ENCODE peak calls at places on chromosomes 12 and 14, in five cellular contexts. V is fibroblast of lung, G is cardiac fibroblast, I is cardiac muscle cell, B is activated B cell treated with CpG ODN at 0.5 μM for 24 hours. U is an unnamed sample.

GRCh38 chr12:20368653-20369163 is 371 bp downstream of the PDE3A start:
- DNase-seq in V (peak), G (peak), I (peak), B (no peak), U (peak)

GRCh38 chr12:121637231-121637914 is 11.0 kb downstream of the ORAI1 start:
- DNase-seq in V (no peak), G (no peak), I (no peak), B (peak), U (no peak)

GRCh38 chr14:103657466-103657865 is 28.5 kb downstream of the KLC1 start:
- DNase-seq in V (peak), G (peak), I (peak), B (no peak), U (no peak)

GRCh38 chr14:55449116-55449515 is 8.7 kb upstream of the TBPL2 start:
- DNase-seq in V (no peak), G (no peak), I (peak), B (no peak), U (no peak)

GRCh38 chr12:113083863-113084430 is 27.4 kb downstream of the DTX1 start:
- DNase-seq in V (no peak), G (no peak), I (no peak), B (no peak), U (no peak)

GRCh38 chr12:67925077-67925476 is 64.2 kb upstream of the IFNG-AS1 start:
- DNase-seq in V (peak), G (no peak), I (no peak), B (no peak), U (no peak)

GRCh38 chr12:92133166-92133565 is 12.5 kb downstream of the BTG1 start:
- DNase-seq in V (peak), G (no peak), I (peak), B (no peak), U (no peak)

GRCh38 chr12:119372540-119372939 is 38.0 kb downstream of the CCDC60 start:
- DNase-seq in V (no peak), G (no peak), I (no peak), B (no peak), U (no peak)

GRCh38 chr14:19838433-19838832 is 34.9 kb downstream of the OR4N2 start:
- DNase-seq in V (no peak), G (no peak), I (no peak), B (no peak), U (no peak)

GRCh38 chr14:54652890-54653201 is 85.9 kb downstream of the SAMD4A start:
- DNase-seq in V (no peak), G (no peak), I (no peak), B (no peak), U (no peak)

GRCh38 chr14:68727315-68728078 is 65.4 kb downstream of the ZFP36L1 start:
- DNase-seq in V (no peak), G (no peak), I (peak), B (no peak), U (no peak)

GRCh38 chr12:52080403-52081201 is 1.1 kb downstream of the SMIM41 start:
- DNase-seq in V (no peak), G (no peak), I (no peak), B (no peak), U (no peak)

GRCh38 chr12:1391722-1392121 is 202.7 kb downstream of the FBXL14 start:
- DNase-seq in V (no peak), G (no peak), I (no peak), B (no peak), U (no peak)

GRCh38 chr12:53224268-53224896 is 7.6 kb downstream of the RARG start:
- DNase-seq in V (no peak), G (no peak), I (no peak), B (no peak), U (no peak)

GRCh38 chr14:104888489-104889373 is 23.7 kb downstream of the CEP170B start:
- DNase-seq in V (no peak), G (no peak), I (no peak), B (peak), U (no peak)

GRCh38 chr14:48350971-48351370 is 675.6 kb upstream of the MDGA2 start:
- DNase-seq in V (peak), G (no peak), I (no peak), B (no peak), U (no peak)

GRCh38 chr14:100038065-100038464 is 27.2 kb upstream of the EVL start:
- DNase-seq in V (no peak), G (no peak), I (no peak), B (no peak), U (no peak)

GRCh38 chr12:15966426-15966825 is 55.3 kb downstream of the DERA start:
- DNase-seq in V (peak), G (peak), I (peak), B (no peak), U (no peak)

GRCh38 chr12:63909746-63910145 is 65.2 kb downstream of the SRGAP1 start:
- DNase-seq in V (no peak), G (no peak), I (no peak), B (no peak), U (no peak)

GRCh38 chr12:38374751-38375150 is 58.2 kb downstream of the ALG10B start:
- DNase-seq in V (no peak), G (no peak), I (no peak), B (no peak), U (no peak)

GRCh38 chr12:19546611-19547162 is 107.4 kb downstream of the AEBP2 start:
- DNase-seq in V (peak), G (peak), I (peak), B (no peak), U (no peak)

GRCh38 chr12:6873094-6874006 is at the start of gene SPSB2:
- DNase-seq in V (peak), G (peak), I (peak), B (peak), U (peak)

GRCh38 chr12:1812650-1813302 is 7.6 kb upstream of the LRTM2 start:
- DNase-seq in V (peak), G (peak), I (peak), B (no peak), U (no peak)

GRCh38 chr14:73457935-73458218 is 469 bp downstream of the NUMB start:
- DNase-seq in V (no peak), G (peak), I (no peak), B (no peak), U (peak)

GRCh38 chr14:24324024-24324423 is 10.8 kb downstream of the ADCY4 start:
- DNase-seq in V (no peak), G (no peak), I (no peak), B (no peak), U (no peak)

GRCh38 chr12:123705935-123706334 is 6.2 kb upstream of the ATP6V0A2 start:
- DNase-seq in V (peak), G (peak), I (no peak), B (no peak), U (no peak)

GRCh38 chr12:49763006-49763591 is 21.7 kb downstream of the TMBIM6 start:
- DNase-seq in V (peak), G (peak), I (peak), B (peak), U (peak)

GRCh38 chr12:127400231-127400630 is 866.7 kb upstream of the TMEM132C start:
- DNase-seq in V (peak), G (peak), I (no peak), B (no peak), U (no peak)

GRCh38 chr14:72892103-72892878 is 1.6 kb downstream of the DPF3 start:
- DNase-seq in V (peak), G (peak), I (no peak), B (peak), U (no peak)

GRCh38 chr14:56413721-56414120 is 165.9 kb upstream of the TMEM260 start:
- DNase-seq in V (no peak), G (no peak), I (no peak), B (no peak), U (no peak)

GRCh38 chr14:101535232-101535631 is 26.1 kb upstream of the DIO3 start:
- DNase-seq in V (no peak), G (no peak), I (no peak), B (no peak), U (no peak)

GRCh38 chr12:113130457-113131135 is 5.0 kb downstream of the RASAL1 start:
- DNase-seq in V (no peak), G (no peak), I (no peak), B (peak), U (no peak)

DNA sequence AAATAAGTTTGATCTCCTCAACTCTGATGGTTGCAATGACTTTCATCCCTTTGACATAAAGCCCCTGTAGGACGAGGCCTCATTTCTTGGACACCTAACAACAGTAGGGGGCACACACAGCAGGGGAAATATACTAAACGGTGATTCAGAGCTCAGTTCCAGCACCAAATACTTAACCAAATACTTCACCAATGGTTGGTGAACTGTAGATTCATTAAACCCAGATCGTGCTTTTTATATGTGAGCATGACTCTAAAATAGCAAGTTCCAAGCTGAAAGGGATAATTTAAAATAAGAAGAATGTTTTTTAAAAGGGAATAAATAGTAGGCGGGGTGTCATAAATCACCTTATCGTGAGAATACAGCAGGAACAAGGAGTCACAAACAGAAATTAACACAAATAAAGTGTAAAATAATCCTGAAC is 53.2 kb downstream of the ATG2B start:
- DNase-seq in V (no peak), G (no peak), I (no peak), B (no peak), U (no peak)
- TF ChIP-seq CTCF in V (no peak), G (no peak), I (no peak), B (no peak), U (no peak)

GRCh38 chr14:78700236-78700635 is 530.1 kb downstream of the NRXN3 start:
- DNase-seq in V (no peak), G (peak), I (no peak), B (no peak), U (no peak)
- TF ChIP-seq CTCF in V (no peak), G (no peak), I (no peak), B (no peak), U (no peak)

DNA sequence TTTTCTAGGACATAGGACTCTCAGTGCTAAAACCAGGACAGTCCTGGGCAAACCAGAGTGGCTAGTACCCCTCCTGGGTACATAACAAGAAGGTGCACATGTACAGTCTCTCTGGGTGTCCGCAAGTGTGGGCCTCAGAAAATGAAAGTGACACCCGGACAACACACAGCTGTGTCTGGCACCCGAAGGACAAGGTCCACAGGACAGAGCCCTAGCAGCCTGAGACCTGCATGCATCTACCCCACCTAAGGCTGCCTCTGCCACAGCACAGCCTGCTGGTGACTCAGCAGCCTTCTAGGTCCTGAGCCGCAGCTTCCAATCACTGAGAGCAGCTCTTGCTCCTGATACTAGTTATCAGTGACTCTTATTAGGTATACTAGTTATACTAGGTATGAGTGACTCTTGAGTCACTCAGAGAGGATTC is 784.1 kb upstream of the TBX3 start:
- DNase-seq in V (peak), G (peak), I (peak), B (no peak), U (no peak)
- TF ChIP-seq CTCF in V (peak), G (peak), I (peak), B (no peak), U (no peak)

GRCh38 chr12:69999561-69999960 is 174.5 kb downstream of the MYRFL start:
- DNase-seq in V (no peak), G (no peak), I (no peak), B (no peak), U (no peak)
- TF ChIP-seq CTCF in V (no peak), G (no peak), I (no peak), B (no peak), U (no peak)

DNA sequence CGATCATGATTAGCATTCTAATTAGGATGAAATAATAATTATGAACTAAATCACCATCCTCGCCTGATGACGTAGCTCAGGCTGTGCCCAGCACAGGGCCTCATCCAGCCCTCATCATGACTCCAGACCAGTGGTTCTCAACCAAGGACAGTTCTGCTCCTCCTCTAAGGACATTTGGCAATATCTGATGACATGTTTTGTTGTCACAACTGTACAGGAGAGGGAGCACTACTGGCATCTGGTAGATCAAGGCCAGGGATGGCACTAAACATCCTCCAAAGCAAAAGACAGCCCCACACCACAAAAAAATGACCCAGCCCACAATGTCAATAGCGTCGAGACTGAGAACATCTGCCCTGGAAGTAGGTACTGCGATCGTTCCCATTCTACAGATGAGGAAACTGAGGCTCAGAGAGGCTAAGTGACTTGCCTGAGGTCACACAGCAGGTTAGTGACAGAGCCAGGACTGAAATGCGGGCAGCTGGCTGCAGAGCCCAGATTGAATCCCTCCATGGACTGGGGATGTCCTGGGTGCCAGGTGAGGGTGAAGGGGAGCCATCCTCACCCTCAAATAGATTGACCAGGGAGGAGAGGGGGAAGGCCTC is 15.5 kb downstream of the TRPV4 start:
- DNase-seq in V (no peak), G (no peak), I (no peak), B (no peak), U (no peak)
- TF ChIP-seq CTCF in V (no peak), G (no peak), I (no peak), B (no peak), U (no peak)

GRCh38 chr12:102950107-102950949 is 7.1 kb upstream of the ASCL1 start:
- DNase-seq in V (no peak), G (no peak), I (no peak), B (no peak), U (no peak)
- TF ChIP-seq CTCF in V (no peak), G (no peak), I (no peak), B (no peak), U (peak)

GRCh38 chr12:81610955-81611889 is 147.9 kb downstream of the PPFIA2 start:
- DNase-seq in V (no peak), G (peak), I (peak), B (no peak), U (no peak)
- TF ChIP-seq CTCF in V (peak), G (peak), I (peak), B (no peak), U (no peak)